ENCODE peak calls at places on chromosomes 4 and X, in five cellular contexts. Z, S, G, L and K are unnamed samples.

GRCh38 chr4:5710065-5710961 is 688 bp upstream of the EVC start:
- DNase-seq in S (no peak), Z (no peak), G (no peak), L (no peak), K (no peak)

GRCh38 chr4:68359508-68359907 is 9.6 kb upstream of the YTHDC1 start:
- DNase-seq in G (no peak), Z (no peak), S (no peak), L (no peak), K (no peak)

GRCh38 chrX:7689791-7690412 is 153.1 kb upstream of the VCX start:
- DNase-seq in L (no peak), G (no peak), Z (no peak), S (no peak), K (no peak)

GRCh38 chr4:1177274-1178141 is 5.1 kb upstream of the SPON2 start:
- DNase-seq in Z (peak), S (no peak), G (no peak), L (peak), K (peak)

GRCh38 chr4:155161357-155161756 is 47.1 kb upstream of the NPY2R start:
- DNase-seq in Z (no peak), G (no peak), S (no peak), L (no peak), K (no peak)

GRCh38 chr4:114028071-114028470 is 48.6 kb upstream of the ARSJ start:
- DNase-seq in G (no peak), Z (no peak), S (no peak), L (no peak), K (no peak)

GRCh38 chrX:38890963-38891362 is 89.7 kb downstream of the MID1IP1 start:
- DNase-seq in G (no peak), L (no peak), S (no peak), Z (no peak), K (no peak)

GRCh38 chr4:90419124-90419711 is 292.0 kb downstream of the CCSER1 start:
- DNase-seq in L (no peak), S (no peak), G (no peak), Z (no peak), K (no peak)

GRCh38 chr4:184267673-184268573 is 50.2 kb upstream of the ENPP6 start:
- DNase-seq in Z (peak), L (no peak), G (no peak), S (peak), K (peak)

GRCh38 chr4:123505457-123506310 is 109.1 kb downstream of the SPRY1 start:
- DNase-seq in S (no peak), Z (no peak), G (peak), L (peak), K (peak)

GRCh38 chrX:17674611-17675010 is 62.7 kb upstream of the SCML1 start:
- DNase-seq in Z (no peak), G (no peak), S (no peak), L (no peak), K (no peak)

GRCh38 chr4:69126030-69126429 is 29.8 kb downstream of the UGT2B7 start:
- DNase-seq in G (no peak), S (no peak), L (no peak), Z (no peak), K (no peak)

GRCh38 chr4:41757521-41758156 is 9.1 kb upstream of the PHOX2B start:
- DNase-seq in Z (no peak), G (no peak), S (no peak), L (no peak), K (no peak)

GRCh38 chrX:36950495-36951253 is 57.5 kb upstream of the FAM47C start:
- DNase-seq in G (no peak), S (no peak), Z (no peak), L (no peak), K (no peak)

GRCh38 chr4:25888781-25889180 is 25.2 kb upstream of the SMIM20 start:
- DNase-seq in Z (no peak), L (no peak), G (no peak), S (no peak), K (no peak)

GRCh38 chr4:57109847-57110634 is at the start of gene IGFBP7:
- DNase-seq in Z (no peak), L (peak), G (no peak), S (no peak), K (no peak)

GRCh38 chr4:118284169-118284568 is 68.6 kb downstream of the PRSS12 start:
- DNase-seq in L (no peak), G (no peak), S (no peak), Z (no peak), K (no peak)